ENCODE peak calls at places on chromosomes 3 and 15, in ten cellular contexts. W is right lobe of liver, H is IMR-90, N is brain microvascular endothelial cell, T is lower lobe of right lung, M is esophagus squamous epithelium, P is thoracic aorta, A is A673, C is esophagus muscularis mucosa, F is neural progenitor cell. I is an unnamed sample.

GRCh38 chr15:89450076-89451006 is 46.0 kb downstream of the RHCG start:
- DNase-seq in W (no peak), H (no peak), N (no peak), T (no peak), M (no peak), P (no peak), A (no peak), C (no peak), F (no peak), I (peak; percentile 67)

GRCh38 chr3:31188112-31188511 is 293.7 kb upstream of the GADL1 start:
- DNase-seq in W (no peak), H (no peak), N (no peak), T (no peak), M (no peak), P (no peak), A (no peak), C (no peak), F (no peak), I (no peak)

GRCh38 chr15:43517354-43518072 is at the start of gene MAP1A:
- DNase-seq in W (no peak), H (peak; percentile 71), N (peak; percentile 60), T (no peak), M (no peak), P (no peak), A (peak; percentile 85), C (no peak), F (peak; percentile 74), I (peak; percentile 87)

GRCh38 chr15:60720493-60721231 is 241.7 kb upstream of the ICE2 start:
- DNase-seq in W (no peak), H (no peak), N (no peak), T (no peak), M (no peak), P (no peak), A (no peak), C (no peak), F (no peak), I (no peak)

GRCh38 chr3:46027736-46028397 is 584 bp upstream of the XCR1 start:
- DNase-seq in W (no peak), H (no peak), N (no peak), T (no peak), M (no peak), P (no peak), A (no peak), C (peak; percentile 26), F (no peak), I (no peak)

GRCh38 chr3:80970292-80970691 is 791.2 kb downstream of the GBE1 start:
- DNase-seq in W (no peak), H (no peak), N (no peak), T (no peak), M (no peak), P (no peak), A (no peak), C (no peak), F (no peak), I (no peak)

GRCh38 chr3:13714251-13714916 is 165.5 kb downstream of the FBLN2 start:
- DNase-seq in W (peak; percentile 13), H (no peak), N (no peak), T (no peak), M (no peak), P (no peak), A (no peak), C (no peak), F (no peak), I (no peak)

GRCh38 chr3:377158-377561 is 180.6 kb downstream of the CHL1 start:
- DNase-seq in W (no peak), H (peak; percentile 63), N (no peak), T (no peak), M (no peak), P (no peak), A (peak; percentile 56), C (no peak), F (peak; percentile 31), I (peak; percentile 12)

GRCh38 chr15:58475573-58476524 is 44.1 kb downstream of the LIPC start:
- DNase-seq in W (peak; percentile 66), H (peak; percentile 36), N (no peak), T (no peak), M (no peak), P (no peak), A (peak; percentile 92), C (no peak), F (peak; percentile 86), I (no peak)

GRCh38 chr3:125322166-125322565 is 53.0 kb downstream of the ZNF148 start:
- DNase-seq in W (no peak), H (peak; percentile 86), N (no peak), T (no peak), M (no peak), P (no peak), A (peak; percentile 92), C (no peak), F (no peak), I (no peak)

GRCh38 chr3:141465221-141465620 is 21.6 kb upstream of the RASA2 start:
- DNase-seq in W (no peak), H (peak; percentile 51), N (no peak), T (no peak), M (no peak), P (no peak), A (no peak), C (no peak), F (no peak), I (no peak)

GRCh38 chr3:149368201-149368849 is 9.1 kb downstream of the TM4SF1 start:
- DNase-seq in W (no peak), H (peak; percentile 59), N (no peak), T (no peak), M (no peak), P (no peak), A (no peak), C (no peak), F (no peak), I (no peak)

GRCh38 chr3:185290266-185290665 is 36.4 kb upstream of the EHHADH start:
- DNase-seq in W (no peak), H (no peak), N (no peak), T (no peak), M (no peak), P (no peak), A (no peak), C (no peak), F (no peak), I (no peak)

GRCh38 chr3:50365842-50366220 is 6.5 kb upstream of the TMEM115 start:
- DNase-seq in W (no peak), H (no peak), N (no peak), T (no peak), M (no peak), P (no peak), A (no peak), C (no peak), F (no peak), I (no peak)
- H3K4me3 ChIP-seq in W (peak overlapping the region; percentile 50), H (no peak overlapping the region), N (no peak overlapping the region), T (peak overlapping the region; percentile 61), M (peak overlapping the region; percentile 80), P (peak overlapping the region; percentile 80), A (no peak overlapping the region), C (peak overlapping the region; percentile 58), F (peak overlapping the region; percentile 54), I (peak overlapping the region; percentile 63)

DNA sequence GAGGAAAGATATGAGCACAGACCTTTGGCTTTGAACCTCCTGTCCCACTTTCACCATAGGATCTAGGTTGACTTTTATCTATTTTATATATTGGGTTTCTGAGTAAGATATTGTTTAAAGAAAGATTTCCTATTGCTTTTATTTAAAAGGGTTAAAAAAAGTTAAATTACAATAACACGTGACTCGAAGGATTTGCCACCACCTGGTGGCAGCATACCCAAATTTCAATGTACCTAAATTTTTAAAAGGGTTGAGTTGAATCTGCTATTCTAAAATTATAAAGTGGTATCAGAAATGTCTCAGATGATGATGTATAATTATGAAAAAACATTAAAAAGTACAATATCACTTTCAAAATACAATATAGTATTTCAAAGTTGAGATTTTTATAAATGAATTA is 368.4 kb downstream of the MECOM start:
- DNase-seq in W (no peak), H (peak; percentile 42), N (peak; percentile 6), T (no peak), M (no peak), P (no peak), A (peak; percentile 41), C (no peak), F (no peak), I (no peak)
- H3K36me3 ChIP-seq in W (no peaks in the 10 kb centered on the region), H (no peaks in the 10 kb centered on the region), N (no peaks in the 10 kb centered on the region), T (no peaks in the 10 kb centered on the region), M (no peaks in the 10 kb centered on the region), P (no peaks in the 10 kb centered on the region), A (no peaks in the 10 kb centered on the region), C (no peaks in the 10 kb centered on the region), F (no peaks in the 10 kb centered on the region), I (no peaks in the 10 kb centered on the region)

DNA sequence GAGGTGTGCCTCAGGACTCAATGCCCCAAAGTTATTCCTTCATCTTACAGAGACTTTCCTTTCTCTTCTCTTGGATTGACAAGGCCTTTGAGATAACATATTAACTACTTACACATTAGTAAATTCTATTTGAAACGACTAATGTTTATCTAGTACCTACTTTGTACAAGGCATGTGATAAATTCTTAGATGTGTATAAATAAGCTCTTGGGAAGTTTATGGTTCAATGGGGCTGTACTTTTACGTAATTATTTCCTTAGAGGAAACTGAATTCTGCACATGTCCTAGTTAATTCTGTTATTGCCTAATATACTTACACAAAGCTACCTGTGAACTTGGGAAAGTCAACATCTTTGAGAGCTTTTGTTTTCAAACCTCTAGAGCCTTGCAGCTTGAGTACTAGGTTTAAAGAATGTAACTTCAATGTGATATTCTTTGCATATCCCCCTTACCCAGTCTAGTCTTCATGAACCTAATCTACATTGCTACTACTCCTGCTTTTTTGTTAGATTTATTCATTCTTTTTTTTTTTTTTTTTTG is 58.5 kb upstream of the RAP2B start:
- DNase-seq in W (no peak), H (no peak), N (no peak), T (no peak), M (no peak), P (no peak), A (no peak), C (no peak), F (no peak), I (no peak)
- H3K27me3 ChIP-seq in W (no peaks in the 10 kb centered on the region), H (no peaks in the 10 kb centered on the region), N (no peaks in the 10 kb centered on the region), T (no peaks in the 10 kb centered on the region), M (no peaks in the 10 kb centered on the region), P (no peaks in the 10 kb centered on the region), A (no peaks in the 10 kb centered on the region), C (no peaks in the 10 kb centered on the region), F (no peaks in the 10 kb centered on the region), I (no peaks in the 10 kb centered on the region)

GRCh38 chr15:52681441-52681840 is 2.3 kb upstream of the ATOSA start:
- DNase-seq in W (no peak), H (no peak), N (no peak), T (no peak), M (no peak), P (no peak), A (no peak), C (no peak), F (no peak), I (no peak)

GRCh38 chr15:52679232-52680040 is at the start of gene ATOSA:
- DNase-seq in W (peak; percentile 96), H (peak; percentile 84), N (peak; percentile 86), T (peak; percentile 95), M (peak; percentile 71), P (peak; percentile 79), A (peak; percentile 90), C (peak; percentile 98), F (peak; percentile 94), I (peak; percentile 94)

GRCh38 chr15:52680756-52681155 is 1.6 kb upstream of the ATOSA start:
- DNase-seq in W (no peak), H (no peak), N (no peak), T (no peak), M (no peak), P (no peak), A (no peak), C (no peak), F (no peak), I (no peak)

GRCh38 chr15:52678468-52679231 is 538 bp downstream of the ATOSA start:
- DNase-seq in W (peak; percentile 92), H (peak; percentile 66), N (peak; percentile 44), T (peak; percentile 81), M (peak; percentile 14), P (peak; percentile 33), A (peak; percentile 46), C (no peak), F (peak; percentile 82), I (peak; percentile 75)

GRCh38 chr15:52680041-52680391 is 828 bp upstream of the ATOSA start:
- DNase-seq in W (no peak), H (peak; percentile 1), N (peak; percentile 6), T (no peak), M (no peak), P (no peak), A (peak; percentile 2), C (no peak), F (no peak), I (no peak)
- H3K4me3 ChIP-seq in W (no peak overlapping the region), H (peak overlapping the region; percentile 94), N (peak overlapping the region; percentile 92), T (peak overlapping the region; percentile 85), M (peak overlapping the region; percentile 98), P (peak overlapping the region; percentile 88), A (peak overlapping the region; percentile 87), C (peak overlapping the region; percentile 67), F (peak overlapping the region; percentile 88), I (peak overlapping the region; percentile 82)